ENCODE peak calls at places on chromosomes 7 and 10, in nine cellular contexts. One of them, this sample, is unnamed.

GRCh38 chr10:69883256-69883655 is 81.5 kb downstream of the COL13A1 start:
- DNase-seq in endothelial cell: no peak
- DNase-seq in RWPE1: peak; percentile 64
- DNase-seq in GM12878: no peak
- DNase-seq in spleen: no peak
- DNase-seq in brain microvascular endothelial cell: no peak
- DNase-seq in psoas muscle: no peak
- DNase-seq in activated B cell treated with CpG ODN at 0.5 μM for 24 hours: no peak
- DNase-seq in astrocyte: no peak
- DNase-seq in this sample: no peak

GRCh38 chr7:8254215-8254614 is 7.8 kb downstream of the ICA1 start:
- DNase-seq in endothelial cell: no peak
- DNase-seq in RWPE1: no peak
- DNase-seq in GM12878: no peak
- DNase-seq in spleen: no peak
- DNase-seq in brain microvascular endothelial cell: no peak
- DNase-seq in psoas muscle: no peak
- DNase-seq in activated B cell treated with CpG ODN at 0.5 μM for 24 hours: no peak
- DNase-seq in astrocyte: no peak
- DNase-seq in this sample: no peak

GRCh38 chr7:101164071-101164840 is 1.1 kb downstream of the VGF start:
- DNase-seq in endothelial cell: peak; percentile 61
- DNase-seq in RWPE1: no peak
- DNase-seq in GM12878: no peak
- DNase-seq in spleen: peak; percentile 76
- DNase-seq in brain microvascular endothelial cell: no peak
- DNase-seq in psoas muscle: no peak
- DNase-seq in activated B cell treated with CpG ODN at 0.5 μM for 24 hours: peak; percentile 37
- DNase-seq in astrocyte: peak; percentile 51
- DNase-seq in this sample: peak; percentile 89

GRCh38 chr7:44384586-44385383 is 59.4 kb upstream of the CAMK2B start:
- DNase-seq in endothelial cell: no peak
- DNase-seq in RWPE1: no peak
- DNase-seq in GM12878: no peak
- DNase-seq in spleen: peak; percentile 58
- DNase-seq in brain microvascular endothelial cell: no peak
- DNase-seq in psoas muscle: no peak
- DNase-seq in activated B cell treated with CpG ODN at 0.5 μM for 24 hours: no peak
- DNase-seq in astrocyte: no peak
- DNase-seq in this sample: peak; percentile 73

GRCh38 chr7:16571941-16572340 is 45.3 kb downstream of the LRRC72 start:
- DNase-seq in endothelial cell: no peak
- DNase-seq in RWPE1: no peak
- DNase-seq in GM12878: no peak
- DNase-seq in spleen: no peak
- DNase-seq in brain microvascular endothelial cell: no peak
- DNase-seq in psoas muscle: no peak
- DNase-seq in activated B cell treated with CpG ODN at 0.5 μM for 24 hours: no peak
- DNase-seq in astrocyte: peak; percentile 51
- DNase-seq in this sample: no peak

GRCh38 chr10:7942859-7943258 is 111.6 kb upstream of the GATA3 start:
- DNase-seq in endothelial cell: no peak
- DNase-seq in RWPE1: no peak
- DNase-seq in GM12878: no peak
- DNase-seq in spleen: no peak
- DNase-seq in brain microvascular endothelial cell: no peak
- DNase-seq in psoas muscle: no peak
- DNase-seq in activated B cell treated with CpG ODN at 0.5 μM for 24 hours: no peak
- DNase-seq in astrocyte: no peak
- DNase-seq in this sample: no peak

GRCh38 chr7:137454169-137455166 is 110.9 kb upstream of the PTN start:
- DNase-seq in endothelial cell: no peak
- DNase-seq in RWPE1: peak; percentile 13
- DNase-seq in GM12878: no peak
- DNase-seq in spleen: no peak
- DNase-seq in brain microvascular endothelial cell: peak; percentile 30
- DNase-seq in psoas muscle: no peak
- DNase-seq in activated B cell treated with CpG ODN at 0.5 μM for 24 hours: no peak
- DNase-seq in astrocyte: peak; percentile 73
- DNase-seq in this sample: no peak

GRCh38 chr7:127838816-127839415 is 186.9 kb downstream of the SND1 start:
- DNase-seq in endothelial cell: no peak
- DNase-seq in RWPE1: no peak
- DNase-seq in GM12878: no peak
- DNase-seq in spleen: no peak
- DNase-seq in brain microvascular endothelial cell: peak; percentile 40
- DNase-seq in psoas muscle: no peak
- DNase-seq in activated B cell treated with CpG ODN at 0.5 μM for 24 hours: no peak
- DNase-seq in astrocyte: peak; percentile 64
- DNase-seq in this sample: no peak

GRCh38 chr7:55191926-55192692 is 173.0 kb upstream of the LANCL2 start:
- DNase-seq in endothelial cell: no peak
- DNase-seq in RWPE1: no peak
- DNase-seq in GM12878: no peak
- DNase-seq in spleen: no peak
- DNase-seq in brain microvascular endothelial cell: no peak
- DNase-seq in psoas muscle: no peak
- DNase-seq in activated B cell treated with CpG ODN at 0.5 μM for 24 hours: no peak
- DNase-seq in astrocyte: no peak
- DNase-seq in this sample: peak; percentile 66

GRCh38 chr10:130834573-130834972 is 476.9 kb downstream of the TCERG1L start:
- DNase-seq in endothelial cell: no peak
- DNase-seq in RWPE1: no peak
- DNase-seq in GM12878: no peak
- DNase-seq in spleen: no peak
- DNase-seq in brain microvascular endothelial cell: no peak
- DNase-seq in psoas muscle: no peak
- DNase-seq in activated B cell treated with CpG ODN at 0.5 μM for 24 hours: no peak
- DNase-seq in astrocyte: no peak
- DNase-seq in this sample: no peak

GRCh38 chr10:3782456-3783312 is 2.3 kb downstream of the KLF6 start:
- DNase-seq in endothelial cell: no peak
- DNase-seq in RWPE1: no peak
- DNase-seq in GM12878: no peak
- DNase-seq in spleen: peak; percentile 89
- DNase-seq in brain microvascular endothelial cell: peak; percentile 81
- DNase-seq in psoas muscle: peak; percentile 81
- DNase-seq in activated B cell treated with CpG ODN at 0.5 μM for 24 hours: peak; percentile 69
- DNase-seq in astrocyte: peak; percentile 95
- DNase-seq in this sample: no peak

GRCh38 chr10:1609038-1609411 is 128.3 kb downstream of the ADARB2 start:
- DNase-seq in endothelial cell: no peak
- DNase-seq in RWPE1: no peak
- DNase-seq in GM12878: no peak
- DNase-seq in spleen: no peak
- DNase-seq in brain microvascular endothelial cell: no peak
- DNase-seq in psoas muscle: no peak
- DNase-seq in activated B cell treated with CpG ODN at 0.5 μM for 24 hours: no peak
- DNase-seq in astrocyte: no peak
- DNase-seq in this sample: peak; percentile 63

GRCh38 chr10:86770412-86770960 is 14.1 kb downstream of the BMPR1A start:
- DNase-seq in endothelial cell: no peak
- DNase-seq in RWPE1: peak; percentile 48
- DNase-seq in GM12878: no peak
- DNase-seq in spleen: no peak
- DNase-seq in brain microvascular endothelial cell: no peak
- DNase-seq in psoas muscle: no peak
- DNase-seq in activated B cell treated with CpG ODN at 0.5 μM for 24 hours: no peak
- DNase-seq in astrocyte: no peak
- DNase-seq in this sample: no peak

GRCh38 chr7:120554960-120555571 is 282.1 kb downstream of the KCND2 start:
- DNase-seq in endothelial cell: peak; percentile 61
- DNase-seq in RWPE1: peak; percentile 34
- DNase-seq in GM12878: peak; percentile 45
- DNase-seq in spleen: no peak
- DNase-seq in brain microvascular endothelial cell: peak; percentile 64
- DNase-seq in psoas muscle: no peak
- DNase-seq in activated B cell treated with CpG ODN at 0.5 μM for 24 hours: no peak
- DNase-seq in astrocyte: peak; percentile 29
- DNase-seq in this sample: no peak

GRCh38 chr7:38548605-38549004 is 82.6 kb downstream of the AMPH start:
- DNase-seq in endothelial cell: no peak
- DNase-seq in RWPE1: no peak
- DNase-seq in GM12878: no peak
- DNase-seq in spleen: no peak
- DNase-seq in brain microvascular endothelial cell: no peak
- DNase-seq in psoas muscle: no peak
- DNase-seq in activated B cell treated with CpG ODN at 0.5 μM for 24 hours: no peak
- DNase-seq in astrocyte: no peak
- DNase-seq in this sample: no peak

DNA sequence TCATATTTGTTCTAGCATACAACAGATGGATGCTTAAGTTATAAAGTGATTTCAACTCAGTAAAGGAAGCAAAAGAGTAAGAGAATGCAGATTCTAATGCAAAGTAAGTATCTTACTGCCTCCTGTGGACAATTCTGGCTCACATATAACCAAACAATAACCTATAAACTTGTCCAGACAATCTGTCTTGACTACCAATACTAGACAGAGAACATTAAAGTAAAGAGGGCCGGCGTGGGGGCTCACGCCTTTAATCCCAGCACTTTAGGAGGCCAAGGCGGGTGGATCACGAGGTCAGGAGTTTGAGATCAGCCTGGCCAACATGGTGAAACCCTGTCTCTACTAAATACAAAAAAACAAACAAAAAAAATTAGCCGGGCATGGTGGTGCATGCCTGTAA is 329.3 kb downstream of the CACNA2D1 start:
- DNase-seq in endothelial cell: no peak
- DNase-seq in RWPE1: no peak
- DNase-seq in GM12878: no peak
- DNase-seq in spleen: no peak
- DNase-seq in brain microvascular endothelial cell: no peak
- DNase-seq in psoas muscle: no peak
- DNase-seq in activated B cell treated with CpG ODN at 0.5 μM for 24 hours: no peak
- DNase-seq in astrocyte: no peak
- DNase-seq in this sample: no peak
- TF ChIP-seq CTCF in endothelial cell: no peak
- TF ChIP-seq CTCF in RWPE1: no peak
- TF ChIP-seq CTCF in GM12878: no peak
- TF ChIP-seq CTCF in spleen: no peak
- TF ChIP-seq CTCF in brain microvascular endothelial cell: no peak
- TF ChIP-seq CTCF in psoas muscle: no peak
- TF ChIP-seq CTCF in activated B cell treated with CpG ODN at 0.5 μM for 24 hours: no peak
- TF ChIP-seq CTCF in astrocyte: no peak
- TF ChIP-seq CTCF in this sample: no peak

DNA sequence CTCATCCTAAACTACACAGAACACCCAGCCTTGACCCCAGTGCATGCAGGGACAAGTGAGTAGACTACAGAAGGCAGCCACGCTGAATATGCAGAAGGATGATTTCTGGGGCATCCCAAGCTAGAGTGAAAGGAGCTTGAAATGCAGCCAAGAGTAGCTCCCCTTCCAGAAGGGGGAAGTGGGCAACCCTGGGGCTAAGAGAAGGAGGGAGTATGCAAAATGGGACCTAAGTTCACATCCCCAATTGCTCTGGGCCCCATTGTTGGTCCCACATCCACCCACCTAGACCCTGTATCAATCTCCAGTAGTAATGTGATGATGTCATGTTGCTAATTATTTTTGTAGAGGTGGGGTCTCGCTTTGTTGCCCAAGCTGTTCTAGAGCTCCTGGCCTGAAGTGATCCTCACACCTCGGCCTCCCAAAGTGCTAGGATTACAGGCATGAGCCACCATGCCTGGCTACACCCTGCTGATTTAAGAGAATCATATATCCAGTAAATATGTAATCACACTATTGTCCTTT is 5.6 kb upstream of the PSTK start:
- DNase-seq in endothelial cell: no peak
- DNase-seq in RWPE1: no peak
- DNase-seq in GM12878: no peak
- DNase-seq in spleen: no peak
- DNase-seq in brain microvascular endothelial cell: no peak
- DNase-seq in psoas muscle: no peak
- DNase-seq in activated B cell treated with CpG ODN at 0.5 μM for 24 hours: no peak
- DNase-seq in astrocyte: no peak
- DNase-seq in this sample: no peak
- TF ChIP-seq CTCF in endothelial cell: no peak
- TF ChIP-seq CTCF in RWPE1: no peak
- TF ChIP-seq CTCF in GM12878: no peak
- TF ChIP-seq CTCF in spleen: no peak
- TF ChIP-seq CTCF in brain microvascular endothelial cell: no peak
- TF ChIP-seq CTCF in psoas muscle: no peak
- TF ChIP-seq CTCF in activated B cell treated with CpG ODN at 0.5 μM for 24 hours: no peak
- TF ChIP-seq CTCF in astrocyte: no peak
- TF ChIP-seq CTCF in this sample: no peak

GRCh38 chr10:91090761-91091529 is 129.5 kb upstream of the PCGF5 start:
- DNase-seq in endothelial cell: no peak
- DNase-seq in RWPE1: no peak
- DNase-seq in GM12878: no peak
- DNase-seq in spleen: no peak
- DNase-seq in brain microvascular endothelial cell: peak; percentile 11
- DNase-seq in psoas muscle: no peak
- DNase-seq in activated B cell treated with CpG ODN at 0.5 μM for 24 hours: no peak
- DNase-seq in astrocyte: peak; percentile 21
- DNase-seq in this sample: no peak
- TF ChIP-seq CTCF in endothelial cell: no peak
- TF ChIP-seq CTCF in RWPE1: no peak
- TF ChIP-seq CTCF in GM12878: peak; percentile 28
- TF ChIP-seq CTCF in spleen: no peak
- TF ChIP-seq CTCF in brain microvascular endothelial cell: peak; percentile 61
- TF ChIP-seq CTCF in psoas muscle: no peak
- TF ChIP-seq CTCF in activated B cell treated with CpG ODN at 0.5 μM for 24 hours: no peak
- TF ChIP-seq CTCF in astrocyte: no peak
- TF ChIP-seq CTCF in this sample: peak; percentile 37

DNA sequence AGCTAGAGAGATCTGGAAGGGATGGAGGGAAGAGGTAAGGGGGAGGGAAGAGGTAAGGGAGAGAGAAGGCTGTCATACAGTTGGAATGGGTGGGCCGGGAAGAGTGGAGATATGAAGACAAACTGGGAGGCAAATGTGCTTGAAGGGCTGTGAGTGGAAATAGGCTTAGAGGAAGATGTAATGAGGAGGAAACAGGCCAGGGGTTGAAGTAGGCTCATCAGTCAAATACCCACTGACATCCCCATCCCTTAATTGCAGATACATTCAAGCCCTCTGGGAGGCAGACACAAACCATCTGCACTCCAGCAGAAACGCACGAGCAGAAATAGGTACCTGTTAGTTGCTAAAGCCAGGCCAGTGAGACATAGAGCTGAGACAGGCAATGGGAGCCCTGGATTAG is 2.1 kb downstream of the SYNPO2L start:
- DNase-seq in endothelial cell: no peak
- DNase-seq in RWPE1: no peak
- DNase-seq in GM12878: no peak
- DNase-seq in spleen: no peak
- DNase-seq in brain microvascular endothelial cell: peak; percentile 34
- DNase-seq in psoas muscle: peak; percentile 61
- DNase-seq in activated B cell treated with CpG ODN at 0.5 μM for 24 hours: no peak
- DNase-seq in astrocyte: no peak
- DNase-seq in this sample: no peak
- TF ChIP-seq CTCF in endothelial cell: no peak
- TF ChIP-seq CTCF in RWPE1: no peak
- TF ChIP-seq CTCF in GM12878: peak; percentile 62
- TF ChIP-seq CTCF in spleen: no peak
- TF ChIP-seq CTCF in brain microvascular endothelial cell: peak; percentile 49
- TF ChIP-seq CTCF in psoas muscle: peak; percentile 36
- TF ChIP-seq CTCF in activated B cell treated with CpG ODN at 0.5 μM for 24 hours: no peak
- TF ChIP-seq CTCF in astrocyte: no peak
- TF ChIP-seq CTCF in this sample: no peak

GRCh38 chr7:818031-818699 is 14.1 kb upstream of the SUN1 start:
- DNase-seq in endothelial cell: no peak
- DNase-seq in RWPE1: no peak
- DNase-seq in GM12878: no peak
- DNase-seq in spleen: peak; percentile 54
- DNase-seq in brain microvascular endothelial cell: peak; percentile 42
- DNase-seq in psoas muscle: no peak
- DNase-seq in activated B cell treated with CpG ODN at 0.5 μM for 24 hours: no peak
- DNase-seq in astrocyte: peak; percentile 69
- DNase-seq in this sample: no peak
- TF ChIP-seq CTCF in endothelial cell: peak; percentile 72
- TF ChIP-seq CTCF in RWPE1: peak; percentile 15
- TF ChIP-seq CTCF in GM12878: no peak
- TF ChIP-seq CTCF in spleen: no peak
- TF ChIP-seq CTCF in brain microvascular endothelial cell: peak; percentile 30
- TF ChIP-seq CTCF in psoas muscle: peak; percentile 34
- TF ChIP-seq CTCF in activated B cell treated with CpG ODN at 0.5 μM for 24 hours: no peak
- TF ChIP-seq CTCF in astrocyte: peak; percentile 27
- TF ChIP-seq CTCF in this sample: peak; percentile 40